ENCODE peak calls at places on chromosomes 13 and 19, in eight cellular contexts. One of them, this sample, is unnamed. For H3K36me3, the result is how much of the 10 kb centered on the place peaks cover.

GRCh38 chr19:5536337-5536894 is 31.3 kb downstream of the TINCR start:
- DNase-seq in colonic mucosa: no peak
- DNase-seq in IMR-90: peak
- DNase-seq in CD4-positive, alpha-beta memory T cell: no peak
- DNase-seq in BE2C: peak
- DNase-seq in SJCRH30: peak
- DNase-seq in neuronal stem cell: peak
- DNase-seq in CD8-positive, alpha-beta T cell: no peak
- DNase-seq in this sample: peak

GRCh38 chr19:39499082-39499642 is 415 bp downstream of the DLL3 start:
- DNase-seq in colonic mucosa: no peak
- DNase-seq in IMR-90: no peak
- DNase-seq in CD4-positive, alpha-beta memory T cell: no peak
- DNase-seq in BE2C: peak
- DNase-seq in SJCRH30: peak
- DNase-seq in neuronal stem cell: no peak
- DNase-seq in CD8-positive, alpha-beta T cell: no peak
- DNase-seq in this sample: no peak

GRCh38 chr13:90750957-90751356 is 596.5 kb upstream of the MIR17HG start:
- DNase-seq in colonic mucosa: no peak
- DNase-seq in IMR-90: no peak
- DNase-seq in CD4-positive, alpha-beta memory T cell: no peak
- DNase-seq in BE2C: no peak
- DNase-seq in SJCRH30: no peak
- DNase-seq in neuronal stem cell: no peak
- DNase-seq in CD8-positive, alpha-beta T cell: no peak
- DNase-seq in this sample: no peak

GRCh38 chr13:99464441-99464949 is 36.8 kb upstream of the TM9SF2 start:
- DNase-seq in colonic mucosa: no peak
- DNase-seq in IMR-90: peak
- DNase-seq in CD4-positive, alpha-beta memory T cell: peak
- DNase-seq in BE2C: no peak
- DNase-seq in SJCRH30: no peak
- DNase-seq in neuronal stem cell: no peak
- DNase-seq in CD8-positive, alpha-beta T cell: peak
- DNase-seq in this sample: no peak

GRCh38 chr13:98474761-98475160 is 102.1 kb downstream of the STK24 start:
- DNase-seq in colonic mucosa: no peak
- DNase-seq in IMR-90: no peak
- DNase-seq in CD4-positive, alpha-beta memory T cell: no peak
- DNase-seq in BE2C: no peak
- DNase-seq in SJCRH30: no peak
- DNase-seq in neuronal stem cell: no peak
- DNase-seq in CD8-positive, alpha-beta T cell: no peak
- DNase-seq in this sample: no peak

GRCh38 chr13:44336934-44337333 is 36.7 kb upstream of the SERP2 start:
- DNase-seq in colonic mucosa: no peak
- DNase-seq in IMR-90: no peak
- DNase-seq in CD4-positive, alpha-beta memory T cell: no peak
- DNase-seq in BE2C: no peak
- DNase-seq in SJCRH30: no peak
- DNase-seq in neuronal stem cell: no peak
- DNase-seq in CD8-positive, alpha-beta T cell: no peak
- DNase-seq in this sample: no peak

GRCh38 chr13:31119966-31120733 is 41.6 kb downstream of the HSPH1 start:
- DNase-seq in colonic mucosa: no peak
- DNase-seq in IMR-90: peak
- DNase-seq in CD4-positive, alpha-beta memory T cell: no peak
- DNase-seq in BE2C: no peak
- DNase-seq in SJCRH30: no peak
- DNase-seq in neuronal stem cell: no peak
- DNase-seq in CD8-positive, alpha-beta T cell: no peak
- DNase-seq in this sample: no peak

GRCh38 chr13:62512194-62513141 is 1096.8 kb upstream of the PCDH20 start:
- DNase-seq in colonic mucosa: peak
- DNase-seq in IMR-90: peak
- DNase-seq in CD4-positive, alpha-beta memory T cell: no peak
- DNase-seq in BE2C: peak
- DNase-seq in SJCRH30: peak
- DNase-seq in neuronal stem cell: peak
- DNase-seq in CD8-positive, alpha-beta T cell: no peak
- DNase-seq in this sample: peak

GRCh38 chr13:40980466-40980865 is 38.6 kb downstream of the ELF1 start:
- DNase-seq in colonic mucosa: no peak
- DNase-seq in IMR-90: no peak
- DNase-seq in CD4-positive, alpha-beta memory T cell: peak
- DNase-seq in BE2C: no peak
- DNase-seq in SJCRH30: no peak
- DNase-seq in neuronal stem cell: no peak
- DNase-seq in CD8-positive, alpha-beta T cell: no peak
- DNase-seq in this sample: no peak

DNA sequence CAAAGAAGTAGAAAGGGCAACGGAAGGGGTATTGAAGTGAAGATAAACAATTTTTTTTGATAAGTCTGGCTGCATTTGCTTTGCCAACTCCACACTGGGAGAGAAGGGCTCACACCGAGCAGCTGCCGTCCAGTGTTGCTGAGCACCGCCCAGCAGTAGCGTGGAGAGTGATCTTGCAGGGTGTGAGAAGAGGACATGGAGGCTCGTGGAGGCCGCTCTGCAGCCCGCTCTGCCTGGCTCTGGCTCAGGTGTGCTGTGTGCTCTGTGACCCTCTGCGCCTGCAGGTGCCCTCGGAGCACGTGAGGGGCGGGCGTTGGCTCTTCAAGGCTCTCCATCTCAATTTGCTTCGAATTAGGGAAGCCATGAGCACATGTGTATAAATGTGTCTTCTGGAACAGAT is 35.9 kb upstream of the TEX29 start:
- DNase-seq in colonic mucosa: no peak
- DNase-seq in IMR-90: no peak
- DNase-seq in CD4-positive, alpha-beta memory T cell: no peak
- DNase-seq in BE2C: no peak
- DNase-seq in SJCRH30: no peak
- DNase-seq in neuronal stem cell: no peak
- DNase-seq in CD8-positive, alpha-beta T cell: no peak
- DNase-seq in this sample: no peak
- H3K36me3 ChIP-seq in colonic mucosa: under half
- H3K36me3 ChIP-seq in IMR-90: under half
- H3K36me3 ChIP-seq in CD4-positive, alpha-beta memory T cell: half or more
- H3K36me3 ChIP-seq in BE2C: under half
- H3K36me3 ChIP-seq in SJCRH30: under half
- H3K36me3 ChIP-seq in neuronal stem cell: under half
- H3K36me3 ChIP-seq in CD8-positive, alpha-beta T cell: half or more
- H3K36me3 ChIP-seq in this sample: half or more

GRCh38 chr19:4448147-4448985 is 9.2 kb downstream of the UBXN6 start:
- DNase-seq in colonic mucosa: no peak
- DNase-seq in IMR-90: no peak
- DNase-seq in CD4-positive, alpha-beta memory T cell: no peak
- DNase-seq in BE2C: no peak
- DNase-seq in SJCRH30: no peak
- DNase-seq in neuronal stem cell: no peak
- DNase-seq in CD8-positive, alpha-beta T cell: no peak
- DNase-seq in this sample: no peak

GRCh38 chr19:4446801-4447200 is 10.8 kb downstream of the UBXN6 start:
- DNase-seq in colonic mucosa: no peak
- DNase-seq in IMR-90: no peak
- DNase-seq in CD4-positive, alpha-beta memory T cell: no peak
- DNase-seq in BE2C: no peak
- DNase-seq in SJCRH30: no peak
- DNase-seq in neuronal stem cell: no peak
- DNase-seq in CD8-positive, alpha-beta T cell: no peak
- DNase-seq in this sample: no peak

GRCh38 chr19:4445963-4446668 is 11.5 kb downstream of the UBXN6 start:
- DNase-seq in colonic mucosa: no peak
- DNase-seq in IMR-90: no peak
- DNase-seq in CD4-positive, alpha-beta memory T cell: no peak
- DNase-seq in BE2C: no peak
- DNase-seq in SJCRH30: no peak
- DNase-seq in neuronal stem cell: no peak
- DNase-seq in CD8-positive, alpha-beta T cell: no peak
- DNase-seq in this sample: no peak

GRCh38 chr19:4449022-4449825 is 8.4 kb downstream of the UBXN6 start:
- DNase-seq in colonic mucosa: no peak
- DNase-seq in IMR-90: no peak
- DNase-seq in CD4-positive, alpha-beta memory T cell: no peak
- DNase-seq in BE2C: no peak
- DNase-seq in SJCRH30: no peak
- DNase-seq in neuronal stem cell: no peak
- DNase-seq in CD8-positive, alpha-beta T cell: no peak
- DNase-seq in this sample: no peak

GRCh38 chr19:4447327-4448146 is 10.1 kb downstream of the UBXN6 start:
- DNase-seq in colonic mucosa: no peak
- DNase-seq in IMR-90: no peak
- DNase-seq in CD4-positive, alpha-beta memory T cell: no peak
- DNase-seq in BE2C: no peak
- DNase-seq in SJCRH30: no peak
- DNase-seq in neuronal stem cell: no peak
- DNase-seq in CD8-positive, alpha-beta T cell: no peak
- DNase-seq in this sample: no peak
- H3K36me3 ChIP-seq in colonic mucosa: under half
- H3K36me3 ChIP-seq in IMR-90: half or more
- H3K36me3 ChIP-seq in CD4-positive, alpha-beta memory T cell: under half
- H3K36me3 ChIP-seq in BE2C: half or more
- H3K36me3 ChIP-seq in SJCRH30: under half
- H3K36me3 ChIP-seq in neuronal stem cell: under half
- H3K36me3 ChIP-seq in CD8-positive, alpha-beta T cell: under half
- H3K36me3 ChIP-seq in this sample: half or more

GRCh38 chr13:19643652-19644051 is 10.2 kb downstream of the MPHOSPH8 start:
- DNase-seq in colonic mucosa: no peak
- DNase-seq in IMR-90: no peak
- DNase-seq in CD4-positive, alpha-beta memory T cell: no peak
- DNase-seq in BE2C: no peak
- DNase-seq in SJCRH30: no peak
- DNase-seq in neuronal stem cell: no peak
- DNase-seq in CD8-positive, alpha-beta T cell: no peak
- DNase-seq in this sample: no peak
- H3K36me3 ChIP-seq in colonic mucosa: under half
- H3K36me3 ChIP-seq in IMR-90: under half
- H3K36me3 ChIP-seq in CD4-positive, alpha-beta memory T cell: under half
- H3K36me3 ChIP-seq in BE2C: under half
- H3K36me3 ChIP-seq in SJCRH30: under half
- H3K36me3 ChIP-seq in neuronal stem cell: under half
- H3K36me3 ChIP-seq in CD8-positive, alpha-beta T cell: under half
- H3K36me3 ChIP-seq in this sample: half or more

GRCh38 chr13:110438211-110438610 is 123.3 kb downstream of the RAB20 start:
- DNase-seq in colonic mucosa: no peak
- DNase-seq in IMR-90: no peak
- DNase-seq in CD4-positive, alpha-beta memory T cell: no peak
- DNase-seq in BE2C: no peak
- DNase-seq in SJCRH30: no peak
- DNase-seq in neuronal stem cell: no peak
- DNase-seq in CD8-positive, alpha-beta T cell: no peak
- DNase-seq in this sample: no peak
- H3K36me3 ChIP-seq in colonic mucosa: under half
- H3K36me3 ChIP-seq in IMR-90: half or more
- H3K36me3 ChIP-seq in CD4-positive, alpha-beta memory T cell: under half
- H3K36me3 ChIP-seq in BE2C: under half
- H3K36me3 ChIP-seq in SJCRH30: half or more
- H3K36me3 ChIP-seq in neuronal stem cell: under half
- H3K36me3 ChIP-seq in CD8-positive, alpha-beta T cell: under half
- H3K36me3 ChIP-seq in this sample: half or more

This sample was measured in stomach.